ENCODE peak calls at places on chromosome 4, in nine cellular contexts. L is cardiac fibroblast; V is cardiac muscle cell; Q is psoas muscle; O is gastrocnemius medialis; I is CD4-positive, alpha-beta memory T cell; M is BE2C; T is aorta; A is AG09309. P is an unnamed sample.

GRCh38 chr4:165631912-165632311 is 241.1 kb upstream of the TLL1 start:
- DNase-seq in L (no peak), V (no peak), Q (no peak), O (no peak), I (no peak), M (no peak), T (no peak), A (no peak), P (no peak)

GRCh38 chr4:88900432-88900831 is 156.6 kb downstream of the FAM13A start:
- DNase-seq in L (peak; percentile 64), V (peak; percentile 36), Q (no peak), O (no peak), I (no peak), M (no peak), T (no peak), A (peak; percentile 32), P (no peak)

GRCh38 chr4:154911097-154911496 is 130.0 kb downstream of the RBM46 start:
- DNase-seq in L (peak; percentile 38), V (no peak), Q (no peak), O (no peak), I (no peak), M (no peak), T (no peak), A (no peak), P (no peak)

GRCh38 chr4:79682801-79683217 is 274.8 kb upstream of the GK2 start:
- DNase-seq in L (no peak), V (no peak), Q (peak; percentile 25), O (peak; percentile 5), I (no peak), M (no peak), T (peak; percentile 43), A (no peak), P (no peak)

GRCh38 chr4:46441116-46441859 is 51.4 kb upstream of the GABRA2 start:
- DNase-seq in L (peak; percentile 9), V (peak; percentile 6), Q (no peak), O (no peak), I (no peak), M (no peak), T (no peak), A (no peak), P (no peak)

GRCh38 chr4:6085028-6085942 is 67.1 kb upstream of the C4orf50 start:
- DNase-seq in L (no peak), V (no peak), Q (no peak), O (no peak), I (no peak), M (no peak), T (no peak), A (no peak), P (no peak)

GRCh38 chr4:159504634-159505033 is 401.8 kb downstream of the RAPGEF2 start:
- DNase-seq in L (peak; percentile 58), V (peak; percentile 58), Q (no peak), O (no peak), I (no peak), M (peak; percentile 48), T (no peak), A (no peak), P (no peak)

GRCh38 chr4:74649193-74649592 is 145.1 kb downstream of the BTC start:
- DNase-seq in L (no peak), V (no peak), Q (no peak), O (no peak), I (no peak), M (no peak), T (no peak), A (no peak), P (no peak)

GRCh38 chr4:123505457-123506310 is 109.1 kb downstream of the SPRY1 start:
- DNase-seq in L (peak; percentile 72), V (peak; percentile 83), Q (peak; percentile 67), O (no peak), I (no peak), M (peak; percentile 32), T (peak; percentile 75), A (no peak), P (peak; percentile 87)

GRCh38 chr4:87525636-87526035 is 3.5 kb downstream of the SPARCL1 start:
- DNase-seq in L (peak; percentile 65), V (peak; percentile 83), Q (no peak), O (no peak), I (no peak), M (no peak), T (no peak), A (no peak), P (no peak)

GRCh38 chr4:94488667-94489066 is 36.9 kb downstream of the PDLIM5 start:
- DNase-seq in L (peak; percentile 66), V (no peak), Q (no peak), O (no peak), I (no peak), M (no peak), T (no peak), A (peak; percentile 55), P (no peak)

GRCh38 chr4:143025111-143025704 is 159.5 kb upstream of the USP38 start:
- DNase-seq in L (peak; percentile 49), V (peak; percentile 34), Q (no peak), O (no peak), I (no peak), M (peak; percentile 30), T (no peak), A (peak; percentile 20), P (no peak)

GRCh38 chr4:134243742-134244713 is 42.4 kb upstream of the PABPC4L start:
- DNase-seq in L (no peak), V (no peak), Q (no peak), O (no peak), I (no peak), M (peak; percentile 12), T (no peak), A (no peak), P (peak; percentile 59)

GRCh38 chr4:103008875-103009729 is 10.4 kb downstream of the SLC9B1 start:
- DNase-seq in L (peak; percentile 86), V (peak; percentile 87), Q (no peak), O (no peak), I (peak; percentile 55), M (peak; percentile 22), T (no peak), A (peak; percentile 35), P (no peak)

GRCh38 chr4:156255608-156256007 is 301.9 kb upstream of the CTSO start:
- DNase-seq in L (no peak), V (no peak), Q (no peak), O (no peak), I (no peak), M (no peak), T (no peak), A (no peak), P (no peak)

GRCh38 chr4:187069398-187069797 is 345.7 kb upstream of the FAT1 start:
- DNase-seq in L (no peak), V (no peak), Q (no peak), O (no peak), I (no peak), M (no peak), T (peak; percentile 52), A (no peak), P (no peak)

DNA sequence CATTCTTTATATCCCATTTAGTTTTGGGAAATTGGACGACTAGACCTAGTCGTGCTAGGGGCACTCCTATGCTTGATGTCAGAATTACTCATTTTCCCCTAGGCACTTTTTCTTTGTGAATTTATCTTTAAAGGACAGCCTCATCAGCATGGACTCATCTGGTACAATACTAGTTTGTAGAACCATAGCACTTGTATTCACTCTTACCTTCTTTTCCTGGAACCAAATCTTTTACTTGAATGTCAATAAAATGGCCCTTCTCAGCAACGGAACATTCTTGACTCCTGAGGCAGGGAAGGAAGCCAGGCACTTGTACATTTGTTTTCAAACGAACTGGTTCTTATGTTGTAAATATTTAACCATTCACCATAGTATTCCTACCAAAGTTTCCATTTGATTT is 187.1 kb downstream of the SHROOM3 start:
- DNase-seq in L (no peak), V (no peak), Q (no peak), O (no peak), I (no peak), M (no peak), T (no peak), A (no peak), P (no peak)
- H3K4me3 ChIP-seq in L (no peak overlapping the region), V (no peak overlapping the region), Q (no peak overlapping the region), O (no peak overlapping the region), I (no peak overlapping the region), M (no peak overlapping the region), T (no peak overlapping the region), A (no peak overlapping the region), P (no peak overlapping the region)

GRCh38 chr4:53900275-53900649 is 164.1 kb downstream of the CHIC2 start:
- DNase-seq in L (no peak), V (no peak), Q (no peak), O (no peak), I (no peak), M (no peak), T (no peak), A (no peak), P (no peak)
- H3K4me3 ChIP-seq in L (no peak overlapping the region), V (no peak overlapping the region), Q (no peak overlapping the region), O (no peak overlapping the region), I (no peak overlapping the region), M (no peak overlapping the region), T (no peak overlapping the region), A (no peak overlapping the region), P (no peak overlapping the region)

GRCh38 chr4:3767569-3768288 is 1.5 kb downstream of the ADRA2C start:
- DNase-seq in L (peak; percentile 12), V (peak; percentile 15), Q (no peak), O (no peak), I (no peak), M (peak; percentile 73), T (no peak), A (no peak), P (no peak)
- H3K4me3 ChIP-seq in L (no peak overlapping the region), V (no peak overlapping the region), Q (no peak overlapping the region), O (no peak overlapping the region), I (no peak overlapping the region), M (peak overlapping the region; percentile 48), T (peak overlapping the region; percentile 13), A (no peak overlapping the region), P (no peak overlapping the region)

GRCh38 chr4:98572697-98573096 is 85.7 kb downstream of the TSPAN5 start:
- DNase-seq in L (no peak), V (no peak), Q (no peak), O (no peak), I (no peak), M (no peak), T (no peak), A (no peak), P (no peak)

GRCh38 chr4:98573791-98574190 is 84.6 kb downstream of the TSPAN5 start:
- DNase-seq in L (no peak), V (no peak), Q (no peak), O (no peak), I (no peak), M (no peak), T (no peak), A (no peak), P (no peak)

GRCh38 chr4:98574816-98575215 is 83.6 kb downstream of the TSPAN5 start:
- DNase-seq in L (no peak), V (no peak), Q (no peak), O (no peak), I (no peak), M (no peak), T (no peak), A (no peak), P (no peak)

GRCh38 chr4:98581126-98581525 is 77.3 kb downstream of the TSPAN5 start:
- DNase-seq in L (no peak), V (no peak), Q (no peak), O (no peak), I (no peak), M (no peak), T (no peak), A (no peak), P (no peak)

DNA sequence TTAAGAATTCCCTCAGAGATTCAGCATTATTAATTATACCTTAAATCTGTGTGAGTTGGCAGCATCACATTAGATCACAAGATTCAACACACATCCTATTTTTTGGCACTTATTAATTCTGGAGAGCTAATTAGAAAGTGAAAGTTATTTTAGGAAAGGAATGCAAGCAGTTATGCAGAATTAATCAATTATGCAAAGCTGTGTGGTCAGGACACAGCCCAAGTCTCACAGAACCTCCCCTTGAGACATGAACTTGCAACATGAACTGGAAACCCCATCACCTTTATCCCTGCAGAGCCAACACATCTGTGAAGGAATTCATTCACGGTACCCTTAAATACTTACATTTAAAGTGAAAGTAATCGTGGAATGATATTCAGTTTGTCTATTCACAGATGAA is 80.5 kb downstream of the TSPAN5 start:
- DNase-seq in L (peak; percentile 23), V (peak; percentile 33), Q (no peak), O (no peak), I (no peak), M (no peak), T (no peak), A (no peak), P (no peak)
- H3K4me3 ChIP-seq in L (no peak overlapping the region), V (no peak overlapping the region), Q (no peak overlapping the region), O (no peak overlapping the region), I (no peak overlapping the region), M (no peak overlapping the region), T (no peak overlapping the region), A (no peak overlapping the region), P (no peak overlapping the region)

P was measured in lower leg skin.